ENCODE peak calls at places on chromosomes 4 and X, in eight cellular contexts. X is GM03348, U is AG20443, J is head of caudate nucleus, Z is heart left ventricle, R is astrocyte of the cerebellum, N is HT1080, P is posterior cingulate gyrus. E is an unnamed sample.
A peak's percentile ranks its signal among the peaks of the same experiment; 100 is the strongest.

GRCh38 chr4:110196871-110197420 is 1.5 kb downstream of the ELOVL6 start:
- DNase-seq in X (peak; percentile 74), U (peak; percentile 71), J (peak; percentile 67), Z (no peak), R (no peak), N (peak; percentile 41), P (peak; percentile 87), E (no peak)

GRCh38 chr4:150044517-150044916 is 33.7 kb upstream of the DCLK2 start:
- DNase-seq in X (no peak), U (no peak), J (no peak), Z (no peak), R (no peak), N (no peak), P (no peak), E (no peak)

GRCh38 chr4:92047209-92047877 is 256.4 kb upstream of the GRID2 start:
- DNase-seq in X (no peak), U (no peak), J (no peak), Z (no peak), R (peak; percentile 28), N (peak; percentile 41), P (no peak), E (peak; percentile 29)

GRCh38 chr4:186265683-186266648 is at the start of gene F11:
- DNase-seq in X (no peak), U (no peak), J (no peak), Z (no peak), R (no peak), N (no peak), P (no peak), E (no peak)

GRCh38 chrX:150605603-150606002 is 37.2 kb downstream of the MTM1 start:
- DNase-seq in X (no peak), U (no peak), J (no peak), Z (no peak), R (no peak), N (no peak), P (no peak), E (no peak)

GRCh38 chr4:37693450-37694190 is 7.4 kb upstream of the RELL1 start:
- DNase-seq in X (peak; percentile 71), U (peak; percentile 62), J (no peak), Z (no peak), R (peak; percentile 40), N (peak; percentile 96), P (no peak), E (peak; percentile 93)

GRCh38 chr4:6307230-6307629 is 37.6 kb downstream of the WFS1 start:
- DNase-seq in X (no peak), U (no peak), J (no peak), Z (no peak), R (no peak), N (no peak), P (no peak), E (no peak)

GRCh38 chr4:2083826-2084160 is 24.7 kb downstream of the NAT8L start:
- DNase-seq in X (no peak), U (no peak), J (no peak), Z (no peak), R (no peak), N (no peak), P (no peak), E (no peak)

GRCh38 chrX:139862208-139862607 is 70.6 kb downstream of the ATP11C start:
- DNase-seq in X (no peak), U (no peak), J (no peak), Z (no peak), R (no peak), N (no peak), P (no peak), E (no peak)

E was measured in mesenchymal stem cell.